ENCODE peak calls at places on chromosome 1, in nine cellular contexts. One of them, this sample, is unnamed.

GRCh38 chr1:51240096-51240495 is 4.0 kb downstream of the RNF11 start:
- DNase-seq in kidney epithelial cell: no peak
- DNase-seq in central memory CD4-positive, alpha-beta T cell: no peak
- DNase-seq in HTR-8/SVneo: no peak
- DNase-seq in H4: no peak
- DNase-seq in epithelial cell of esophagus: no peak
- DNase-seq in foreskin fibroblast: no peak
- DNase-seq in activated T-cell treated with anti-CD3 and anti-CD28 coated beads for 1 hour: no peak
- DNase-seq in KG1: no peak
- DNase-seq in this sample: no peak

GRCh38 chr1:92872719-92873118 is 40.9 kb downstream of the RPL5 start:
- DNase-seq in kidney epithelial cell: no peak
- DNase-seq in central memory CD4-positive, alpha-beta T cell: no peak
- DNase-seq in HTR-8/SVneo: no peak
- DNase-seq in H4: no peak
- DNase-seq in epithelial cell of esophagus: no peak
- DNase-seq in foreskin fibroblast: no peak
- DNase-seq in activated T-cell treated with anti-CD3 and anti-CD28 coated beads for 1 hour: no peak
- DNase-seq in KG1: no peak
- DNase-seq in this sample: no peak

GRCh38 chr1:62082456-62083363 is 111.9 kb upstream of the L1TD1 start:
- DNase-seq in kidney epithelial cell: peak
- DNase-seq in central memory CD4-positive, alpha-beta T cell: no peak
- DNase-seq in HTR-8/SVneo: peak
- DNase-seq in H4: peak
- DNase-seq in epithelial cell of esophagus: peak
- DNase-seq in foreskin fibroblast: peak
- DNase-seq in activated T-cell treated with anti-CD3 and anti-CD28 coated beads for 1 hour: peak
- DNase-seq in KG1: peak
- DNase-seq in this sample: no peak

GRCh38 chr1:150612014-150612345 is 17.4 kb downstream of the ENSA start:
- DNase-seq in kidney epithelial cell: no peak
- DNase-seq in central memory CD4-positive, alpha-beta T cell: no peak
- DNase-seq in HTR-8/SVneo: no peak
- DNase-seq in H4: no peak
- DNase-seq in epithelial cell of esophagus: no peak
- DNase-seq in foreskin fibroblast: no peak
- DNase-seq in activated T-cell treated with anti-CD3 and anti-CD28 coated beads for 1 hour: no peak
- DNase-seq in KG1: no peak
- DNase-seq in this sample: no peak

GRCh38 chr1:3768811-3769390 is 3.6 kb upstream of the SMIM1 start:
- DNase-seq in kidney epithelial cell: no peak
- DNase-seq in central memory CD4-positive, alpha-beta T cell: no peak
- DNase-seq in HTR-8/SVneo: no peak
- DNase-seq in H4: no peak
- DNase-seq in epithelial cell of esophagus: no peak
- DNase-seq in foreskin fibroblast: no peak
- DNase-seq in activated T-cell treated with anti-CD3 and anti-CD28 coated beads for 1 hour: no peak
- DNase-seq in KG1: no peak
- DNase-seq in this sample: no peak

GRCh38 chr1:36721261-36721660 is 238.5 kb upstream of the CSF3R start:
- DNase-seq in kidney epithelial cell: no peak
- DNase-seq in central memory CD4-positive, alpha-beta T cell: no peak
- DNase-seq in HTR-8/SVneo: no peak
- DNase-seq in H4: no peak
- DNase-seq in epithelial cell of esophagus: no peak
- DNase-seq in foreskin fibroblast: no peak
- DNase-seq in activated T-cell treated with anti-CD3 and anti-CD28 coated beads for 1 hour: no peak
- DNase-seq in KG1: no peak
- DNase-seq in this sample: no peak

GRCh38 chr1:156945881-156946661 is 25.6 kb downstream of the LRRC71 start:
- DNase-seq in kidney epithelial cell: no peak
- DNase-seq in central memory CD4-positive, alpha-beta T cell: no peak
- DNase-seq in HTR-8/SVneo: no peak
- DNase-seq in H4: no peak
- DNase-seq in epithelial cell of esophagus: peak
- DNase-seq in foreskin fibroblast: no peak
- DNase-seq in activated T-cell treated with anti-CD3 and anti-CD28 coated beads for 1 hour: no peak
- DNase-seq in KG1: no peak
- DNase-seq in this sample: no peak

GRCh38 chr1:244820131-244820530 is 15.3 kb upstream of the COX20 start:
- DNase-seq in kidney epithelial cell: no peak
- DNase-seq in central memory CD4-positive, alpha-beta T cell: no peak
- DNase-seq in HTR-8/SVneo: no peak
- DNase-seq in H4: no peak
- DNase-seq in epithelial cell of esophagus: no peak
- DNase-seq in foreskin fibroblast: no peak
- DNase-seq in activated T-cell treated with anti-CD3 and anti-CD28 coated beads for 1 hour: no peak
- DNase-seq in KG1: no peak
- DNase-seq in this sample: no peak

GRCh38 chr1:153617677-153618076 is 1.6 kb upstream of the S100A14 start:
- DNase-seq in kidney epithelial cell: no peak
- DNase-seq in central memory CD4-positive, alpha-beta T cell: no peak
- DNase-seq in HTR-8/SVneo: no peak
- DNase-seq in H4: no peak
- DNase-seq in epithelial cell of esophagus: peak
- DNase-seq in foreskin fibroblast: no peak
- DNase-seq in activated T-cell treated with anti-CD3 and anti-CD28 coated beads for 1 hour: no peak
- DNase-seq in KG1: peak
- DNase-seq in this sample: no peak

GRCh38 chr1:43975249-43975961 is 645 bp downstream of the ATP6V0B start:
- DNase-seq in kidney epithelial cell: no peak
- DNase-seq in central memory CD4-positive, alpha-beta T cell: peak
- DNase-seq in HTR-8/SVneo: no peak
- DNase-seq in H4: no peak
- DNase-seq in epithelial cell of esophagus: peak
- DNase-seq in foreskin fibroblast: peak
- DNase-seq in activated T-cell treated with anti-CD3 and anti-CD28 coated beads for 1 hour: no peak
- DNase-seq in KG1: no peak
- DNase-seq in this sample: no peak

GRCh38 chr1:94109478-94109877 is 11.5 kb downstream of the ABCA4 start:
- DNase-seq in kidney epithelial cell: no peak
- DNase-seq in central memory CD4-positive, alpha-beta T cell: no peak
- DNase-seq in HTR-8/SVneo: no peak
- DNase-seq in H4: no peak
- DNase-seq in epithelial cell of esophagus: no peak
- DNase-seq in foreskin fibroblast: no peak
- DNase-seq in activated T-cell treated with anti-CD3 and anti-CD28 coated beads for 1 hour: no peak
- DNase-seq in KG1: no peak
- DNase-seq in this sample: no peak

GRCh38 chr1:47593001-47593568 is 155.2 kb downstream of the FOXD2 start:
- DNase-seq in kidney epithelial cell: no peak
- DNase-seq in central memory CD4-positive, alpha-beta T cell: no peak
- DNase-seq in HTR-8/SVneo: no peak
- DNase-seq in H4: no peak
- DNase-seq in epithelial cell of esophagus: peak
- DNase-seq in foreskin fibroblast: no peak
- DNase-seq in activated T-cell treated with anti-CD3 and anti-CD28 coated beads for 1 hour: no peak
- DNase-seq in KG1: no peak
- DNase-seq in this sample: no peak

GRCh38 chr1:22318279-22318983 is 133.2 kb upstream of the ZBTB40 start:
- DNase-seq in kidney epithelial cell: no peak
- DNase-seq in central memory CD4-positive, alpha-beta T cell: no peak
- DNase-seq in HTR-8/SVneo: no peak
- DNase-seq in H4: no peak
- DNase-seq in epithelial cell of esophagus: no peak
- DNase-seq in foreskin fibroblast: no peak
- DNase-seq in activated T-cell treated with anti-CD3 and anti-CD28 coated beads for 1 hour: no peak
- DNase-seq in KG1: no peak
- DNase-seq in this sample: no peak

GRCh38 chr1:26861889-26862371 is 1.0 kb upstream of the SFN start:
- DNase-seq in kidney epithelial cell: no peak
- DNase-seq in central memory CD4-positive, alpha-beta T cell: no peak
- DNase-seq in HTR-8/SVneo: no peak
- DNase-seq in H4: no peak
- DNase-seq in epithelial cell of esophagus: peak
- DNase-seq in foreskin fibroblast: no peak
- DNase-seq in activated T-cell treated with anti-CD3 and anti-CD28 coated beads for 1 hour: no peak
- DNase-seq in KG1: no peak
- DNase-seq in this sample: no peak

GRCh38 chr1:154270833-154271232 is 1.6 kb upstream of the HAX1 start:
- DNase-seq in kidney epithelial cell: no peak
- DNase-seq in central memory CD4-positive, alpha-beta T cell: no peak
- DNase-seq in HTR-8/SVneo: no peak
- DNase-seq in H4: no peak
- DNase-seq in epithelial cell of esophagus: no peak
- DNase-seq in foreskin fibroblast: no peak
- DNase-seq in activated T-cell treated with anti-CD3 and anti-CD28 coated beads for 1 hour: no peak
- DNase-seq in KG1: no peak
- DNase-seq in this sample: no peak

GRCh38 chr1:226248091-226248490 is 24.6 kb downstream of the MIXL1 start:
- DNase-seq in kidney epithelial cell: no peak
- DNase-seq in central memory CD4-positive, alpha-beta T cell: no peak
- DNase-seq in HTR-8/SVneo: no peak
- DNase-seq in H4: no peak
- DNase-seq in epithelial cell of esophagus: no peak
- DNase-seq in foreskin fibroblast: peak
- DNase-seq in activated T-cell treated with anti-CD3 and anti-CD28 coated beads for 1 hour: no peak
- DNase-seq in KG1: no peak
- DNase-seq in this sample: peak

GRCh38 chr1:19445417-19446342 is 39.7 kb downstream of the CAPZB start:
- DNase-seq in kidney epithelial cell: no peak
- DNase-seq in central memory CD4-positive, alpha-beta T cell: no peak
- DNase-seq in HTR-8/SVneo: peak
- DNase-seq in H4: peak
- DNase-seq in epithelial cell of esophagus: no peak
- DNase-seq in foreskin fibroblast: no peak
- DNase-seq in activated T-cell treated with anti-CD3 and anti-CD28 coated beads for 1 hour: no peak
- DNase-seq in KG1: no peak
- DNase-seq in this sample: no peak

GRCh38 chr1:22818061-22818770 is 107.6 kb downstream of the EPHB2 start:
- DNase-seq in kidney epithelial cell: no peak
- DNase-seq in central memory CD4-positive, alpha-beta T cell: no peak
- DNase-seq in HTR-8/SVneo: no peak
- DNase-seq in H4: no peak
- DNase-seq in epithelial cell of esophagus: no peak
- DNase-seq in foreskin fibroblast: no peak
- DNase-seq in activated T-cell treated with anti-CD3 and anti-CD28 coated beads for 1 hour: no peak
- DNase-seq in KG1: no peak
- DNase-seq in this sample: no peak

GRCh38 chr1:39266269-39266668 is 61.8 kb downstream of the MACF1 start:
- DNase-seq in kidney epithelial cell: no peak
- DNase-seq in central memory CD4-positive, alpha-beta T cell: no peak
- DNase-seq in HTR-8/SVneo: peak
- DNase-seq in H4: peak
- DNase-seq in epithelial cell of esophagus: peak
- DNase-seq in foreskin fibroblast: peak
- DNase-seq in activated T-cell treated with anti-CD3 and anti-CD28 coated beads for 1 hour: no peak
- DNase-seq in KG1: no peak
- DNase-seq in this sample: no peak

GRCh38 chr1:226577401-226578180 is 29.0 kb downstream of the STUM start:
- DNase-seq in kidney epithelial cell: no peak
- DNase-seq in central memory CD4-positive, alpha-beta T cell: no peak
- DNase-seq in HTR-8/SVneo: no peak
- DNase-seq in H4: no peak
- DNase-seq in epithelial cell of esophagus: no peak
- DNase-seq in foreskin fibroblast: no peak
- DNase-seq in activated T-cell treated with anti-CD3 and anti-CD28 coated beads for 1 hour: no peak
- DNase-seq in KG1: no peak
- DNase-seq in this sample: no peak

GRCh38 chr1:213905315-213905714 is 82.5 kb upstream of the PROX1 start:
- DNase-seq in kidney epithelial cell: no peak
- DNase-seq in central memory CD4-positive, alpha-beta T cell: no peak
- DNase-seq in HTR-8/SVneo: no peak
- DNase-seq in H4: no peak
- DNase-seq in epithelial cell of esophagus: no peak
- DNase-seq in foreskin fibroblast: no peak
- DNase-seq in activated T-cell treated with anti-CD3 and anti-CD28 coated beads for 1 hour: no peak
- DNase-seq in KG1: no peak
- DNase-seq in this sample: no peak

GRCh38 chr1:169118227-169118626 is 11.7 kb downstream of the ATP1B1 start:
- DNase-seq in kidney epithelial cell: no peak
- DNase-seq in central memory CD4-positive, alpha-beta T cell: no peak
- DNase-seq in HTR-8/SVneo: no peak
- DNase-seq in H4: no peak
- DNase-seq in epithelial cell of esophagus: peak
- DNase-seq in foreskin fibroblast: no peak
- DNase-seq in activated T-cell treated with anti-CD3 and anti-CD28 coated beads for 1 hour: no peak
- DNase-seq in KG1: no peak
- DNase-seq in this sample: no peak

GRCh38 chr1:204196068-204196795 is at the start of gene KISS1:
- DNase-seq in kidney epithelial cell: no peak
- DNase-seq in central memory CD4-positive, alpha-beta T cell: no peak
- DNase-seq in HTR-8/SVneo: no peak
- DNase-seq in H4: no peak
- DNase-seq in epithelial cell of esophagus: no peak
- DNase-seq in foreskin fibroblast: no peak
- DNase-seq in activated T-cell treated with anti-CD3 and anti-CD28 coated beads for 1 hour: no peak
- DNase-seq in KG1: no peak
- DNase-seq in this sample: no peak

GRCh38 chr1:233188061-233188460 is 107.5 kb downstream of the PCNX2 start:
- DNase-seq in kidney epithelial cell: no peak
- DNase-seq in central memory CD4-positive, alpha-beta T cell: no peak
- DNase-seq in HTR-8/SVneo: no peak
- DNase-seq in H4: no peak
- DNase-seq in epithelial cell of esophagus: no peak
- DNase-seq in foreskin fibroblast: no peak
- DNase-seq in activated T-cell treated with anti-CD3 and anti-CD28 coated beads for 1 hour: no peak
- DNase-seq in KG1: no peak
- DNase-seq in this sample: no peak

GRCh38 chr1:121558514-121558913 is 373.7 kb downstream of the SRGAP2C start:
- DNase-seq in kidney epithelial cell: peak
- DNase-seq in central memory CD4-positive, alpha-beta T cell: no peak
- DNase-seq in HTR-8/SVneo: no peak
- DNase-seq in H4: peak
- DNase-seq in epithelial cell of esophagus: peak
- DNase-seq in foreskin fibroblast: peak
- DNase-seq in activated T-cell treated with anti-CD3 and anti-CD28 coated beads for 1 hour: no peak
- DNase-seq in KG1: no peak
- DNase-seq in this sample: no peak

GRCh38 chr1:33727310-33727709 is 136.6 kb upstream of the HMGB4 start:
- DNase-seq in kidney epithelial cell: no peak
- DNase-seq in central memory CD4-positive, alpha-beta T cell: no peak
- DNase-seq in HTR-8/SVneo: no peak
- DNase-seq in H4: no peak
- DNase-seq in epithelial cell of esophagus: no peak
- DNase-seq in foreskin fibroblast: no peak
- DNase-seq in activated T-cell treated with anti-CD3 and anti-CD28 coated beads for 1 hour: no peak
- DNase-seq in KG1: no peak
- DNase-seq in this sample: no peak

GRCh38 chr1:227234998-227235405 is 83.3 kb downstream of the CDC42BPA start:
- DNase-seq in kidney epithelial cell: peak
- DNase-seq in central memory CD4-positive, alpha-beta T cell: no peak
- DNase-seq in HTR-8/SVneo: peak
- DNase-seq in H4: peak
- DNase-seq in epithelial cell of esophagus: peak
- DNase-seq in foreskin fibroblast: peak
- DNase-seq in activated T-cell treated with anti-CD3 and anti-CD28 coated beads for 1 hour: no peak
- DNase-seq in KG1: no peak
- DNase-seq in this sample: peak

GRCh38 chr1:42979037-42979432 is 20.4 kb upstream of the SLC2A1 start:
- DNase-seq in kidney epithelial cell: no peak
- DNase-seq in central memory CD4-positive, alpha-beta T cell: no peak
- DNase-seq in HTR-8/SVneo: no peak
- DNase-seq in H4: no peak
- DNase-seq in epithelial cell of esophagus: no peak
- DNase-seq in foreskin fibroblast: no peak
- DNase-seq in activated T-cell treated with anti-CD3 and anti-CD28 coated beads for 1 hour: no peak
- DNase-seq in KG1: no peak
- DNase-seq in this sample: no peak

GRCh38 chr1:221837886-221838285 is 96.0 kb upstream of the DUSP10 start:
- DNase-seq in kidney epithelial cell: no peak
- DNase-seq in central memory CD4-positive, alpha-beta T cell: peak
- DNase-seq in HTR-8/SVneo: no peak
- DNase-seq in H4: no peak
- DNase-seq in epithelial cell of esophagus: no peak
- DNase-seq in foreskin fibroblast: no peak
- DNase-seq in activated T-cell treated with anti-CD3 and anti-CD28 coated beads for 1 hour: no peak
- DNase-seq in KG1: no peak
- DNase-seq in this sample: no peak

GRCh38 chr1:16068356-16069270 is 4.8 kb downstream of the FAM131C start:
- DNase-seq in kidney epithelial cell: peak
- DNase-seq in central memory CD4-positive, alpha-beta T cell: no peak
- DNase-seq in HTR-8/SVneo: no peak
- DNase-seq in H4: no peak
- DNase-seq in epithelial cell of esophagus: no peak
- DNase-seq in foreskin fibroblast: peak
- DNase-seq in activated T-cell treated with anti-CD3 and anti-CD28 coated beads for 1 hour: no peak
- DNase-seq in KG1: no peak
- DNase-seq in this sample: no peak

GRCh38 chr1:64084451-64084850 is 119.0 kb upstream of the UBE2U start:
- DNase-seq in kidney epithelial cell: no peak
- DNase-seq in central memory CD4-positive, alpha-beta T cell: no peak
- DNase-seq in HTR-8/SVneo: no peak
- DNase-seq in H4: no peak
- DNase-seq in epithelial cell of esophagus: no peak
- DNase-seq in foreskin fibroblast: peak
- DNase-seq in activated T-cell treated with anti-CD3 and anti-CD28 coated beads for 1 hour: no peak
- DNase-seq in KG1: no peak
- DNase-seq in this sample: no peak